ENCODE peak calls at places on chromosomes 6 and 20, in six cellular contexts. G, O, W, C, Q and L are unnamed samples. For H3K4me1, the result is how much of the 10 kb centered on the place peaks cover.

GRCh38 chr20:58661298-58662141 is 10.4 kb downstream of the STX16 start:
- DNase-seq in G (no peak), C (no peak), W (no peak), O (no peak), Q (no peak), L (no peak)

GRCh38 chr6:122808121-122808885 is 19.2 kb downstream of the SMPDL3A start:
- DNase-seq in Q (no peak), O (no peak), C (no peak), W (no peak), G (no peak), L (no peak)

GRCh38 chr6:49651239-49651638 is 14.6 kb upstream of the RHAG start:
- DNase-seq in W (no peak), O (no peak), Q (no peak), G (no peak), C (no peak), L (no peak)

GRCh38 chr6:160447350-160447749 is 99.2 kb downstream of the SLC22A3 start:
- DNase-seq in G (no peak), O (no peak), Q (no peak), W (no peak), C (no peak), L (no peak)

GRCh38 chr6:71394001-71394432 is 105.4 kb downstream of the OGFRL1 start:
- DNase-seq in O (no peak), Q (no peak), W (no peak), C (peak), G (peak), L (no peak)

GRCh38 chr6:79801362-79801761 is 146.0 kb downstream of the ELOVL4 start:
- DNase-seq in C (no peak), G (no peak), W (no peak), O (no peak), Q (no peak), L (no peak)

GRCh38 chr6:28251648-28252506 is at the start of gene ZKSCAN4:
- DNase-seq in Q (peak), O (peak), W (peak), C (peak), G (peak), L (peak)

GRCh38 chr6:123811378-123811777 is 7.7 kb downstream of the NKAIN2 start:
- DNase-seq in G (no peak), W (no peak), Q (no peak), O (no peak), C (no peak), L (no peak)

GRCh38 chr6:90484903-90485302 is 102.0 kb downstream of the MAP3K7 start:
- DNase-seq in G (no peak), C (no peak), Q (no peak), O (no peak), W (peak), L (no peak)

GRCh38 chr20:60011512-60012507 is 53.6 kb downstream of the CDH26 start:
- DNase-seq in Q (no peak), C (no peak), O (no peak), W (no peak), G (no peak), L (no peak)

GRCh38 chr6:24376875-24377274 is 19.0 kb upstream of the DCDC2 start:
- DNase-seq in W (no peak), C (no peak), O (no peak), Q (no peak), G (no peak), L (no peak)

GRCh38 chr6:90368601-90369000 is 72.0 kb upstream of the BACH2 start:
- DNase-seq in O (no peak), W (no peak), Q (no peak), G (peak), C (peak), L (no peak)

GRCh38 chr6:107820571-107821261 is 3.4 kb downstream of the SCML4 start:
- DNase-seq in W (peak), O (no peak), G (peak), Q (no peak), C (no peak), L (peak)

GRCh38 chr20:3165473-3166337 is 6.0 kb upstream of the FASTKD5 start:
- DNase-seq in G (peak), W (no peak), Q (peak), C (peak), O (peak), L (peak)

GRCh38 chr20:50845566-50846211 is 50.8 kb downstream of the BCAS4 start:
- DNase-seq in Q (no peak), C (no peak), W (no peak), O (no peak), G (no peak), L (no peak)

GRCh38 chr6:4687989-4688947 is 87.9 kb upstream of the CDYL start:
- DNase-seq in C (peak), W (no peak), G (peak), Q (no peak), O (no peak), L (no peak)

GRCh38 chr6:24595910-24596525 is 50.0 kb downstream of the KIAA0319 start:
- DNase-seq in W (no peak), G (no peak), C (no peak), O (no peak), Q (no peak), L (no peak)

GRCh38 chr6:108118359-108118724 is 43.8 kb upstream of the OSTM1 start:
- DNase-seq in G (no peak), C (no peak), W (peak), Q (no peak), O (no peak), L (no peak)

GRCh38 chr6:53309897-53310291 is 38.9 kb downstream of the ELOVL5 start:
- DNase-seq in O (no peak), Q (no peak), W (no peak), G (no peak), C (no peak), L (no peak)

GRCh38 chr6:53309059-53309896 is 39.5 kb downstream of the ELOVL5 start:
- DNase-seq in Q (no peak), O (no peak), G (peak), C (peak), W (no peak), L (no peak)

GRCh38 chr6:53310751-53311585 is 37.8 kb downstream of the ELOVL5 start:
- DNase-seq in W (no peak), C (no peak), Q (no peak), O (no peak), G (no peak), L (no peak)

GRCh38 chr6:53312355-53312754 is 36.4 kb downstream of the ELOVL5 start:
- DNase-seq in Q (no peak), C (no peak), O (no peak), G (no peak), W (no peak), L (no peak)

GRCh38 chr6:53311586-53311935 is 37.2 kb downstream of the ELOVL5 start:
- DNase-seq in Q (no peak), W (no peak), O (no peak), C (no peak), G (peak), L (no peak)
- H3K4me1 ChIP-seq in Q (under half), W (under half), O (half or more), C (under half), G (under half), L (under half)

GRCh38 chr20:44644384-44645131 is 6.9 kb downstream of the ADA start:
- DNase-seq in C (no peak), G (no peak), O (no peak), Q (no peak), W (no peak), L (no peak)
- H3K27ac ChIP-seq in C (no peak), G (no peak), O (peak), Q (no peak), W (no peak), L (peak)

GRCh38 chr20:49701313-49701731 is 12.4 kb downstream of the B4GALT5 start:
- DNase-seq in Q (no peak), W (no peak), C (peak), G (peak), O (no peak), L (no peak)

GRCh38 chr20:49698477-49698876 is 15.2 kb downstream of the B4GALT5 start:
- DNase-seq in W (no peak), C (no peak), G (no peak), Q (no peak), O (no peak), L (no peak)

GRCh38 chr20:49700411-49701185 is 13.1 kb downstream of the B4GALT5 start:
- DNase-seq in G (peak), O (no peak), W (no peak), C (peak), Q (no peak), L (no peak)

GRCh38 chr20:49697071-49697470 is 16.6 kb downstream of the B4GALT5 start:
- DNase-seq in G (no peak), C (no peak), Q (no peak), O (no peak), W (no peak), L (no peak)

GRCh38 chr20:49699200-49699992 is 14.3 kb downstream of the B4GALT5 start:
- DNase-seq in G (peak), W (no peak), C (peak), O (no peak), Q (no peak), L (no peak)
- H3K4me1 ChIP-seq in G (under half), W (under half), C (under half), O (half or more), Q (under half), L (under half)

DNA sequence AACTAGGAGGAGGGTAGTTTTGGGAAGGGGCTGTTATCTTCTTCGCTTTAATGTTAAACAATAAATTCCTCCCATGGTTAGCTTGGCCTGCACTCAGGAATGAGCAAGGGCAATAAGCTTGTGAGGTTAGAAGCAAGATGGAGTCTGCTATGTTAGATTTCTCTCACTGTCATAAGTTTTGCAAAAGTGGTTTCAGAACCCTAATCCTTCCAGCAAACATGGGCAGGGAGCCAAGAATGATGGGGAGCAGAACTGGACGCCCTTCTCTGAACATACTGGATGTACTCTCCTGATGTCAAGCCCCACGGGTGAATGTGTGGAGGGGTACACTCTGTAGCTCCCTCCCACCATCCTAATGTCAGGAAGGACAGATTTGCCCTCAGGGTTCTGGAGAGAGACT is 22.3 kb downstream of the C6orf163 start:
- DNase-seq in G (no peak), W (no peak), Q (no peak), O (no peak), C (no peak), L (no peak)
- H3K27ac ChIP-seq in G (no peak), W (no peak), Q (no peak), O (no peak), C (no peak), L (no peak)

GRCh38 chr6:117546674-117547073 is 55.6 kb downstream of the GOPC start:
- DNase-seq in G (no peak), C (no peak), W (no peak), O (no peak), Q (no peak), L (no peak)
- H3K4me1 ChIP-seq in G (under half), C (under half), W (under half), O (under half), Q (under half), L (under half)